ENCODE peak calls at places on chromosomes 6 and 20, in four cellular contexts. U is GM12878, V is K562, D is HepG2. O is an unnamed sample.

GRCh38 chr6:118558811-118559217 is 10.7 kb downstream of the PLN start:
- DNase-seq in U (no peak), V (no peak), D (no peak), O (no peak)

GRCh38 chr6:117591405-117591804 is 10.9 kb downstream of the GOPC start:
- DNase-seq in U (no peak), V (no peak), D (no peak), O (no peak)

GRCh38 chr20:51570755-51571469 is 28.4 kb upstream of the NFATC2 start:
- DNase-seq in U (no peak), V (no peak), D (no peak), O (no peak)

GRCh38 chr6:7991992-7992815 is 72.0 kb downstream of the BLOC1S5 start:
- DNase-seq in U (peak), V (peak), D (peak), O (no peak)

GRCh38 chr20:63282946-63283345 is 10.0 kb upstream of the COL20A1 start:
- DNase-seq in U (no peak), V (no peak), D (no peak), O (no peak)

GRCh38 chr6:6003334-6004146 is 3.2 kb downstream of the NRN1 start:
- DNase-seq in U (no peak), V (no peak), D (no peak), O (peak)

GRCh38 chr20:44990425-44990824 is 24.1 kb downstream of the STK4 start:
- DNase-seq in U (no peak), V (peak), D (no peak), O (no peak)

GRCh38 chr6:110628330-110628729 is 151.9 kb upstream of the SLC22A16 start:
- DNase-seq in U (no peak), V (no peak), D (no peak), O (no peak)

GRCh38 chr6:111862314-111862713 is 10.9 kb downstream of the FYN start:
- DNase-seq in U (no peak), V (no peak), D (no peak), O (no peak)

GRCh38 chr6:93036835-93037234 is 382.5 kb downstream of the EPHA7 start:
- DNase-seq in U (no peak), V (no peak), D (peak), O (no peak)

GRCh38 chr6:33160096-33160495 is 32.2 kb downstream of the COL11A2 start:
- DNase-seq in U (no peak), V (no peak), D (no peak), O (no peak)

GRCh38 chr6:118980063-118980462 is 45.1 kb upstream of the MCM9 start:
- DNase-seq in U (no peak), V (no peak), D (peak), O (no peak)

GRCh38 chr20:44231713-44232468 is 15.2 kb upstream of the GDAP1L1 start:
- DNase-seq in U (no peak), V (no peak), D (peak), O (peak)

GRCh38 chr20:53099851-53100250 is 127.7 kb downstream of the TSHZ2 start:
- DNase-seq in U (no peak), V (no peak), D (no peak), O (no peak)

GRCh38 chr20:37351689-37352610 is 6.0 kb downstream of the SRC start:
- DNase-seq in U (no peak), V (no peak), D (no peak), O (no peak)

GRCh38 chr20:61979701-61980635 is 85.7 kb downstream of the TAF4 start:
- DNase-seq in U (no peak), V (no peak), D (no peak), O (no peak)

DNA sequence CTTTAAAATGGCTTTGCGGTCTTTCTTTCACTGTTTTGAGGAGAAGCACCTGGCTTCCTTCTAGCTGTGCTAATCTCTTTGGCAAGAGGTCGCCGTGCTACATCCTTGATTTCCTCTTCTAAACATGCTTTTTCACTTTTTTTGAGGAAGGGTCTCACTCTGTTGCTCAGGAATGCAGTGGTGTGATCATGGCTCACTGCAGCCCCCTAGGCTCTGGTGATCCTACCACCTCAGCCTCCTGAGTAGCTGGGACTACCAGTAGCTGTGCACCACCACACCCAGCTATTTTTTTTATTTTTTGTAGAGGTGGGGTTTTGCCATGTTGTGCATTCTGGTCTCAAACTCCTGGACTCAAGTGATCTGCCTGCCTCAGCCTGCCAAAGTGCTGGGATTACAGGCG is 40.5 kb downstream of the RSPH3 start:
- DNase-seq in U (no peak), V (no peak), D (no peak), O (no peak)
- TF ChIP-seq CTCF in U (no peak), V (no peak), D (no peak), O (no peak)

DNA sequence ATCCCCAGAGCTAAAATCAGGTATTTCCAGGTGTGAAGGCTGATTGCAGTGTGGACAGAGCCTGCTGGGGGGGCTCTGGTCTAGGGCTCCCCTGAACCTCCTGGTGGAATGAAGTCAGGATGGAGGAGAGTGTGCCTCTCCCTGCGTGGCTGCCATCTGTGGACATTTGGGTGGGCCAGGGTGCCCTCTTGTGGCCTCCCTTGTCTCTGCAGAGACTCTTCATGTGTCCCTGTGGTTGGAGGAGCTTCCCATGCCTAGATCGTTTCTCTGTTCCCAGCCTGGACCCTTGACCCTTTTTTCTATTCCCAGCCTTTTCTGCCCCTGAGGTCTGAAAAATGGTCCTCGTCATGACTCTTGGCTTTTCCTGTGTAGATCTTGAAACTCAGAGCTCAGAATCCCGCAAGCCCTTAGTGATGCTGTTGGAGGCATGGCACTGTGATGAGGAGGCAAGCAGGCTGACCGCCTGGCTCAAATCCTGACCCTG is 9.9 kb upstream of the PSMF1 start:
- DNase-seq in U (no peak), V (peak), D (peak), O (peak)
- TF ChIP-seq CBFB in U (no peak), V (no peak), D (no peak), O (no peak)

DNA sequence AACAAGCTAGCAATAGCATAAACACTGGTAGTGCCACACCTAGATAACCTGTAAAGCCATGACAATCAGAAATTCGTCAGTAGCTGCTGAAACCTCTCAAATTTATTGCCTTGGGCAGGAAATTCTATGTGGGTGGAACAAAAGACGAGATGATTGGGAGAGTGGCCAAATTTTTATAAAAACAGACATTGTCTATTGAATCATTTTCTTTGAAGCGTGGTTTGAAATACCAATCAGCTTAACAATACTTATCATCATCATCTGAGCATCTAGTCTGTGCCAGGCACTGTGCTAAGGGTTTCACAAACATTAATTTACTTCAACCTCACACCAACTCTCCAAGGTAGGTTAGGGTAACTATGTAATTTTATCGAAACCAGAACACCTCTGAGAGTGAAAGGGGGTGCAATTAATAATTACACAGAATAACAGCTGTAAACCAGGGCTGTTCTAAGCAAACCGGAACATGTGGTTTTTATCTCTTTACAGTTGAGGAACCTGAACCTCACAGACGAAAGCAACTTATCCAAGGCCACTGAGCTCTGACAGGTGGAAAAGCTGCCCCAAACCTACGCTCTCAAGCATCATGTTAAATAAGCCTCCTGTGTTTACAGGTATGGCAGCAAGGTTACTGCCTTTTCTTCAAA is 43.4 kb downstream of the NHSL1 start:
- DNase-seq in U (peak), V (no peak), D (no peak), O (no peak)
- TF ChIP-seq NR2C2 in U (no peak), V (no peak), D (no peak), O (no peak)

GRCh38 chr6:39941138-39941537 is 6.9 kb upstream of the MOCS1 start:
- DNase-seq in U (no peak), V (no peak), D (no peak), O (no peak)
- TF ChIP-seq CTCF in U (no peak), V (no peak), D (no peak), O (no peak)

GRCh38 chr6:101395345-101395744 is 1.8 kb downstream of the GRIK2 start:
- DNase-seq in U (no peak), V (no peak), D (no peak), O (no peak)

GRCh38 chr6:101397199-101397598 is 3.7 kb downstream of the GRIK2 start:
- DNase-seq in U (no peak), V (no peak), D (peak), O (no peak)

GRCh38 chr6:101399627-101399955 is 6.1 kb downstream of the GRIK2 start:
- DNase-seq in U (no peak), V (no peak), D (no peak), O (peak)

GRCh38 chr6:101398716-101399626 is 5.5 kb downstream of the GRIK2 start:
- DNase-seq in U (no peak), V (no peak), D (no peak), O (no peak)

DNA sequence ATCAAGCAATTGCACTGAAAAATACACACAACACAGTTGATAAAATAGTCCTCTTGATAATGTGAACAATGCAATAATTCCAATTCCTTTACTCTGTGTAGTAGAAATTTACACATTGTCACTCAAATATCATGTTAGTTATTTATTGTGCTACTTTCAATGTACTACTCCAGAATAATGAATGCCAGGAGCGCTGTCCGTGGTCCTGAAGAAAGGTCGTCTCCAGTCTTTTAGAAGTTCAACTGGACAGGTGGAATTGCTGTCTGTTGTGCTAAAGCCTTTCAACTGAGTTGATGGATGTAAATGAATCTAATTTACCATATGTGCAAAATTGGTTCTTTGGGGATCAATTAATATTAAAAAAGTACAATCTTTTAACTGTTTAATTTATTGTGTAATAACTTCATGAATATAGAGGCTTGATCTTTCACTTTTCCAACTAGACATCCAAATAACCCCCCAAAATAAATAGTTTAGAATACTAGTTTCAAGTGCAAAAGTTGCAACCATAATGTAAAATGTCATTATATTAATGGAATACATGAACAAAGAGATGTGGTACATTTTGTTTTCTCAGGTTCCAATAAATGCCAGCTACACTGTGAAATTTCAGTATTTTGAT is 3.2 kb downstream of the GRIK2 start:
- DNase-seq in U (no peak), V (peak), D (peak), O (peak)
- TF ChIP-seq CBFB in U (no peak), V (no peak), D (no peak), O (no peak)